ENCODE peak calls at places on chromosomes 1 and 21, in ten cellular contexts. O is A673; Q is CD4-positive, alpha-beta memory T cell; A is left ventricle myocardium inferior; H is CD8-positive, alpha-beta T cell; G is heart right ventricle; S is upper lobe of right lung; R is hepatocyte; U is neural progenitor cell; J is AG04450. W is an unnamed sample. For H3K27me3, the result is how much of the 10 kb centered on the place peaks cover.

GRCh38 chr1:50978144-50978851 is 8.3 kb downstream of the CDKN2C start:
- DNase-seq in J (no peak), G (peak), U (peak), R (peak), H (no peak), O (peak), S (peak), A (peak), Q (no peak), W (no peak)

GRCh38 chr1:225735252-225736149 is 42.1 kb upstream of the SRP9 start:
- DNase-seq in H (no peak), J (peak), O (peak), A (peak), U (peak), Q (no peak), S (peak), G (peak), R (peak), W (peak)

GRCh38 chr1:66644331-66644730 is 107.9 kb upstream of the DYNLT5 start:
- DNase-seq in Q (no peak), U (no peak), A (no peak), O (no peak), G (no peak), S (no peak), H (no peak), J (no peak), R (no peak), W (no peak)

GRCh38 chr1:87783315-87783714 is 454.6 kb downstream of the LMO4 start:
- DNase-seq in O (no peak), U (no peak), R (no peak), S (no peak), G (no peak), A (no peak), Q (no peak), H (no peak), J (no peak), W (no peak)

GRCh38 chr1:91537281-91538069 is 36.8 kb downstream of the CDC7 start:
- DNase-seq in Q (no peak), U (no peak), A (no peak), S (no peak), G (no peak), O (no peak), H (no peak), R (no peak), J (peak), W (no peak)

GRCh38 chr1:36516372-36517018 is 33.8 kb upstream of the CSF3R start:
- DNase-seq in H (no peak), G (no peak), A (peak), Q (peak), J (no peak), U (peak), S (peak), O (peak), R (peak), W (no peak)

GRCh38 chr1:26838474-26839338 is 12.2 kb downstream of the ZDHHC18 start:
- DNase-seq in O (no peak), S (no peak), Q (peak), J (no peak), H (no peak), R (no peak), A (no peak), G (no peak), U (no peak), W (no peak)

GRCh38 chr1:157969693-157970485 is 23.6 kb upstream of the KIRREL1 start:
- DNase-seq in G (no peak), U (peak), Q (no peak), H (no peak), S (no peak), O (peak), R (peak), A (no peak), J (peak), W (no peak)

GRCh38 chr1:25031966-25032667 is 102.0 kb upstream of the RUNX3 start:
- DNase-seq in U (no peak), G (peak), R (no peak), J (no peak), O (peak), S (peak), A (peak), Q (peak), H (peak), W (no peak)

GRCh38 chr1:71345491-71345890 is 264.7 kb upstream of the ZRANB2 start:
- DNase-seq in R (no peak), S (no peak), G (no peak), Q (no peak), U (no peak), H (no peak), A (no peak), J (no peak), O (no peak), W (no peak)

GRCh38 chr1:75519626-75520025 is 91.3 kb downstream of the SLC44A5 start:
- DNase-seq in Q (no peak), J (no peak), S (no peak), A (no peak), G (no peak), H (no peak), U (no peak), R (no peak), O (no peak), W (no peak)

GRCh38 chr1:75522389-75522788 is 88.5 kb downstream of the SLC44A5 start:
- DNase-seq in O (no peak), G (no peak), J (no peak), A (no peak), H (no peak), R (peak), U (peak), S (no peak), Q (no peak), W (no peak)

GRCh38 chr1:75520862-75521261 is 90.1 kb downstream of the SLC44A5 start:
- DNase-seq in A (no peak), R (no peak), J (no peak), H (no peak), O (no peak), U (no peak), Q (no peak), G (no peak), S (no peak), W (no peak)

GRCh38 chr1:75521658-75522057 is 89.3 kb downstream of the SLC44A5 start:
- DNase-seq in S (no peak), R (no peak), G (no peak), J (no peak), A (no peak), H (no peak), U (no peak), Q (no peak), O (no peak), W (no peak)

DNA sequence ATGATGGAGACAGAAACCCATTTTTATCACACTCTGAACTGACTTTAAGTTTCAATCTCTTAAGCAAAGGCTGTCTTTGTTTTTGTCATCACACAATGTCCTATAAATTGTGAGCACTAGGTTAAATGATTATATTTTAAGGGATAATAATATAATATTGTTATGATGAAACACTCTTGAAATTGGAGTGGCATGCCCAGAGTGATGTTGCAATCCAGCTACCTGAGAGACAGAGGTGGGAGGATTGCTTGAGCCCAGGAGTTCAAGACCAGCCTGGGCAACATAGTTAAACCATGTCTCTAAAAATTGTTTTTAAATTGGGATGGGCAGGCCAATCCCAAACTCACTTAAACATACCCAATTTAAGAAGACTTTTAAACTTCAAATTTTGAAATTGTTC is 90.9 kb downstream of the SLC44A5 start:
- DNase-seq in G (no peak), O (no peak), Q (no peak), R (no peak), U (no peak), J (no peak), S (no peak), A (no peak), H (no peak), W (no peak)
- H3K27me3 ChIP-seq in G (under half), O (under half), Q (under half), R (under half), U (under half), J (under half), S (under half), A (under half), H (under half), W (under half)

DNA sequence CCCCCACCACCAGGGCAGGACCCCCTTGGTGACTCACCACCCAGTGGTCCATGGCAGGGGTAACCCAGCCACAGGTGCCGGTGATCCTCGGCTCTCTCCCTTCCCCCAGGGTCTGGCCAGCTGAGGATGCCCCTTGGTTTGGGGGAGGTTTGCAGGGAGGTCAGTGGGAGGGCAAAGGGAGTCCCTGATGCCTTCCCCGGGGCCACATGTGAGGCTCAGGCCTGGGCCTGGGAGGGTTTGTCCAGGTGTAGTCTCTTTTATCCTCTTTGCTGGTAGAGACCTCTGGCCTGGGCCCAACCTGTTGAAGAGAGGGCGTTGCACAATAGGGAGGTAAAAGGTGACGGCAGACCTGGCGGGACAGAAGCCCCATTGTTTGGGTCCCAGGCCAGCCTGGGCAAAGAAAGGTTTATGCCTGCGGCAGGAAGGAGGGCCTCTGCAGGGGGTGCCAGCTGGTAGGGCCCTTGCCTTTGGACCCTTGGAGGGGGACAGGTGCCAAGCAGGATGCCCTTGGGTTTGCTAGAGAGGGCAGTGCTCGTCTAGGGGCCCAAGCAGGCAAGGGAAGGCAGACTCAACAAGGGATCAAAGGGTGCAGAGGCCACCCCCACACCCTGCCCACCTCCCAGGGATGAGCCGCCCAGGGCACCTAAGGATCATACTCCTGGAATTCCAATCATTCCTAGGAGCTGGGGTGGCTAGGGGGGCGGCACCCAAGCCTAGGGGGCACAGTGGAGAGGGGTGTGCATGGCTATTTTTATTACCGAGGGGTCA is 758 bp upstream of the TINAGL1 start:
- DNase-seq in O (no peak), R (peak), A (no peak), H (no peak), U (peak), Q (no peak), S (peak), J (no peak), G (no peak), W (peak)
- H3K4me3 ChIP-seq in O (no peak), R (no peak), A (peak), H (no peak), U (no peak), Q (no peak), S (peak), J (no peak), G (peak), W (peak)

GRCh38 chr1:10716424-10716823 is 80.0 kb downstream of the CASZ1 start:
- DNase-seq in A (no peak), G (no peak), U (no peak), Q (no peak), R (no peak), S (no peak), O (no peak), H (no peak), J (no peak), W (no peak)

GRCh38 chr1:10717296-10718082 is 79.0 kb downstream of the CASZ1 start:
- DNase-seq in Q (no peak), J (no peak), G (no peak), R (no peak), H (no peak), S (no peak), U (no peak), O (no peak), A (peak), W (no peak)

GRCh38 chr1:10718083-10718415 is 78.4 kb downstream of the CASZ1 start:
- DNase-seq in O (no peak), A (no peak), R (no peak), Q (no peak), H (no peak), U (no peak), G (no peak), J (no peak), S (no peak), W (no peak)

GRCh38 chr1:10714337-10715114 is 81.9 kb downstream of the CASZ1 start:
- DNase-seq in R (no peak), H (no peak), G (peak), Q (no peak), J (no peak), A (peak), U (peak), O (no peak), S (peak), W (no peak)

GRCh38 chr1:10716840-10717239 is 79.6 kb downstream of the CASZ1 start:
- DNase-seq in S (no peak), Q (no peak), R (no peak), J (no peak), H (no peak), G (no peak), A (no peak), O (no peak), U (no peak), W (no peak)
- H3K27me3 ChIP-seq in S (under half), Q (under half), R (under half), J (half or more), H (under half), G (under half), A (under half), O (under half), U (under half), W (under half)

GRCh38 chr1:42258218-42258617 is 76.8 kb downstream of the FOXJ3 start:
- DNase-seq in A (no peak), G (no peak), S (no peak), U (no peak), Q (no peak), R (no peak), J (no peak), H (no peak), O (no peak), W (no peak)

GRCh38 chr1:42263019-42263418 is 72.0 kb downstream of the FOXJ3 start:
- DNase-seq in R (no peak), G (no peak), Q (no peak), U (no peak), H (no peak), S (no peak), A (no peak), O (no peak), J (no peak), W (no peak)

GRCh38 chr1:42259739-42260064 is 75.3 kb downstream of the FOXJ3 start:
- DNase-seq in A (no peak), R (no peak), S (no peak), H (no peak), O (peak), U (no peak), Q (no peak), J (no peak), G (no peak), W (no peak)

GRCh38 chr1:42260376-42261078 is 74.5 kb downstream of the FOXJ3 start:
- DNase-seq in A (no peak), Q (no peak), J (no peak), O (no peak), U (no peak), G (no peak), H (no peak), R (no peak), S (no peak), W (no peak)

GRCh38 chr1:42259059-42259738 is 75.8 kb downstream of the FOXJ3 start:
- DNase-seq in S (no peak), Q (no peak), H (no peak), G (no peak), O (peak), R (peak), U (no peak), A (no peak), J (no peak), W (no peak)
- H3K4me3 ChIP-seq in S (no peak), Q (no peak), H (no peak), G (no peak), O (no peak), R (no peak), U (no peak), A (no peak), J (no peak), W (no peak)

GRCh38 chr1:209678981-209679539 is 3.8 kb downstream of the G0S2 start:
- DNase-seq in H (no peak), S (no peak), G (no peak), R (no peak), J (no peak), U (no peak), A (no peak), Q (no peak), O (no peak), W (no peak)
- H3K27me3 ChIP-seq in H (under half), S (under half), G (under half), R (under half), J (under half), U (half or more), A (under half), Q (under half), O (under half), W (under half)

GRCh38 chr1:153611024-153611352 is 1.9 kb downstream of the S100A16 start:
- DNase-seq in O (no peak), G (no peak), H (no peak), A (no peak), J (no peak), Q (no peak), S (no peak), R (no peak), U (no peak), W (peak)
- H3K4me3 ChIP-seq in O (no peak), G (no peak), H (no peak), A (peak), J (peak), Q (no peak), S (no peak), R (no peak), U (no peak), W (peak)

DNA sequence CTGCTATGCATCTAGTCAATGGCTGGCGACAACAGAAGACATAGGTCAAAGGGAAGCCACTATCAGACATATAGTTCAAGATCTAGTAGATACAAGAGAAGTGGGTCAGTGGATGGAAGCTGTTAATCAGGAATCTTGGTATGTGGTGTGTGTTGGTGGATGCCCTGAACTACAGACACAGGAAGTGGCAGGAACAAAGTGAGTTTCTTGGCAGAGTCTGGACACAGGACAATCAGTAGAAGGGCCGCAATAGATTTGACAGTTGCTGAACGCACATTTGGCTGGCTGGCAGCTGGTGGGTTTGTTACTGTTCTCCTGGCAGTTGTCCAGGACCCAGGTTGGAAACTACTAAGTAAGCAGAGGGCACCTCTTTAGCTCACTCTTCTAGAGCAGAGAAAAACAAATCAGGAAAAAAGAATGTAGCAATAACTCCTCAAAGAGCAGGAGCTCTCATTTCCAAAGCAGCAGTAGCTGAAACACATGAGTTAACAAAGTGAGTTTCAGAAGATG is 13.2 kb downstream of the KRTAP26-1 start:
- DNase-seq in J (no peak), O (no peak), Q (no peak), R (no peak), U (no peak), G (no peak), S (no peak), H (no peak), A (no peak), W (no peak)
- H3K27me3 ChIP-seq in J (under half), O (under half), Q (under half), R (under half), U (under half), G (under half), S (under half), H (under half), A (under half), W (under half)

DNA sequence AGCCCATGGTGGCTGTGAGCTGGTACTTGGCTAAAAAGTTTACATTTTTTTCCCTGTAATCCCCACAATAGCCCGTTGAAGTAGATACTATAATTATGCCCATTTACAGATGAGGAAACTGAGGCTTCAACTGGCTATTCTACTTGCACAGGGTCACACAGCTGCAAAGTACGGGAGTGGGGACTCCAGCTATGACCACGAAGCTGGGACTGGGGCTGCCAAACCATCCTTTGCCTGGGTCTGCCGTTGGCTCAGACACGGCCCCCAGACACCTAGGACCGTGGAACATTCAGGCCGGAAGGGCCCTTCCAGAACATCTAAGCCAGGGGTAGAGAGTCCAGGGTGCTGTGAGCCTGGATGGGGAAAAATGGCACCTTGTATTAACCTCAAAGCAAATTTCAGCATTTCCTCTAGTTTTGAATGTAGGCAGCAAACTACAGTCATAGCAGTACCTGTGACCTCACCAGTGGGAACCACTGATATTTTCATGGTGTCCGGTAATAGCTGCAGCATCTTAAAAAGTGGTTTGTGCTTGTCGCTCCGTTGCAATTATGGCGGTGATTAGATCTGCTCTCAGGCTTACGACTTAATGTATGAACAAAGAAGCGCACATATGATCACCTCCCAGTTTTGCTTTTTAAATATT is 4.3 kb downstream of the TP73 start:
- DNase-seq in J (no peak), G (no peak), H (no peak), R (no peak), O (no peak), S (peak), U (no peak), Q (no peak), A (peak), W (no peak)
- H3K4me3 ChIP-seq in J (no peak), G (no peak), H (no peak), R (no peak), O (no peak), S (no peak), U (no peak), Q (no peak), A (no peak), W (no peak)

GRCh38 chr1:89996415-89997110 is 1.7 kb downstream of the ZNF326 start:
- DNase-seq in H (no peak), S (no peak), A (no peak), O (no peak), J (no peak), Q (no peak), R (no peak), G (no peak), U (no peak), W (no peak)
- H3K27me3 ChIP-seq in H (under half), S (under half), A (under half), O (under half), J (under half), Q (under half), R (under half), G (under half), U (under half), W (under half)